ENCODE peak calls at places on chromosomes 3 and 15, in six cellular contexts. One of them, this sample, is unnamed.

GRCh38 chr3:30548605-30549004 is 57.8 kb upstream of the TGFBR2 start:
- DNase-seq in MG63: no peak
- DNase-seq in neuronal stem cell: no peak
- DNase-seq in cardiac muscle cell: no peak
- DNase-seq in adrenal gland: no peak
- DNase-seq in heart right ventricle: no peak
- DNase-seq in this sample: no peak

GRCh38 chr3:125121246-125122010 is 65.6 kb upstream of the HEG1 start:
- DNase-seq in MG63: no peak
- DNase-seq in neuronal stem cell: no peak
- DNase-seq in cardiac muscle cell: no peak
- DNase-seq in adrenal gland: no peak
- DNase-seq in heart right ventricle: no peak
- DNase-seq in this sample: no peak

GRCh38 chr3:185526349-185526951 is 25.9 kb downstream of the LIPH start:
- DNase-seq in MG63: no peak
- DNase-seq in neuronal stem cell: no peak
- DNase-seq in cardiac muscle cell: no peak
- DNase-seq in adrenal gland: no peak
- DNase-seq in heart right ventricle: no peak
- DNase-seq in this sample: no peak

GRCh38 chr3:30644615-30645014 is 38.2 kb downstream of the TGFBR2 start:
- DNase-seq in MG63: peak; percentile 19
- DNase-seq in neuronal stem cell: no peak
- DNase-seq in cardiac muscle cell: no peak
- DNase-seq in adrenal gland: peak; percentile 81
- DNase-seq in heart right ventricle: peak; percentile 68
- DNase-seq in this sample: peak; percentile 36

GRCh38 chr3:37028329-37028728 is 35.0 kb downstream of the MLH1 start:
- DNase-seq in MG63: no peak
- DNase-seq in neuronal stem cell: no peak
- DNase-seq in cardiac muscle cell: peak; percentile 71
- DNase-seq in adrenal gland: peak; percentile 64
- DNase-seq in heart right ventricle: peak; percentile 73
- DNase-seq in this sample: no peak

GRCh38 chr15:65832549-65833364 is 36.5 kb upstream of the RAB11A start:
- DNase-seq in MG63: peak; percentile 96
- DNase-seq in neuronal stem cell: peak; percentile 15
- DNase-seq in cardiac muscle cell: peak; percentile 71
- DNase-seq in adrenal gland: peak; percentile 90
- DNase-seq in heart right ventricle: peak; percentile 92
- DNase-seq in this sample: peak; percentile 95

GRCh38 chr3:115100806-115101205 is 46.3 kb downstream of the ZBTB20 start:
- DNase-seq in MG63: no peak
- DNase-seq in neuronal stem cell: no peak
- DNase-seq in cardiac muscle cell: no peak
- DNase-seq in adrenal gland: no peak
- DNase-seq in heart right ventricle: no peak
- DNase-seq in this sample: no peak

GRCh38 chr15:71800835-71801745 is 9.3 kb upstream of the NR2E3 start:
- DNase-seq in MG63: no peak
- DNase-seq in neuronal stem cell: peak; percentile 75
- DNase-seq in cardiac muscle cell: peak; percentile 77
- DNase-seq in adrenal gland: peak; percentile 41
- DNase-seq in heart right ventricle: peak; percentile 40
- DNase-seq in this sample: peak; percentile 55

GRCh38 chr3:173584093-173584833 is 186.7 kb downstream of the NLGN1 start:
- DNase-seq in MG63: peak; percentile 50
- DNase-seq in neuronal stem cell: peak; percentile 74
- DNase-seq in cardiac muscle cell: peak; percentile 70
- DNase-seq in adrenal gland: no peak
- DNase-seq in heart right ventricle: peak; percentile 11
- DNase-seq in this sample: no peak

GRCh38 chr15:61530769-61531168 is 301.7 kb upstream of the RORA start:
- DNase-seq in MG63: no peak
- DNase-seq in neuronal stem cell: no peak
- DNase-seq in cardiac muscle cell: no peak
- DNase-seq in adrenal gland: no peak
- DNase-seq in heart right ventricle: no peak
- DNase-seq in this sample: no peak

GRCh38 chr15:53197426-53197839 is 407.3 kb upstream of the ONECUT1 start:
- DNase-seq in MG63: peak; percentile 63
- DNase-seq in neuronal stem cell: peak; percentile 81
- DNase-seq in cardiac muscle cell: peak; percentile 81
- DNase-seq in adrenal gland: peak; percentile 73
- DNase-seq in heart right ventricle: peak; percentile 12
- DNase-seq in this sample: peak; percentile 32

GRCh38 chr3:159604151-159604581 is 384.5 kb upstream of the IL12A start:
- DNase-seq in MG63: peak; percentile 62
- DNase-seq in neuronal stem cell: no peak
- DNase-seq in cardiac muscle cell: no peak
- DNase-seq in adrenal gland: no peak
- DNase-seq in heart right ventricle: peak; percentile 86
- DNase-seq in this sample: no peak

GRCh38 chr15:40785158-40785557 is 15.4 kb downstream of the C15orf62 start:
- DNase-seq in MG63: no peak
- DNase-seq in neuronal stem cell: no peak
- DNase-seq in cardiac muscle cell: no peak
- DNase-seq in adrenal gland: no peak
- DNase-seq in heart right ventricle: no peak
- DNase-seq in this sample: no peak

GRCh38 chr3:182284793-182285192 is 508.5 kb upstream of the ATP11B start:
- DNase-seq in MG63: no peak
- DNase-seq in neuronal stem cell: no peak
- DNase-seq in cardiac muscle cell: no peak
- DNase-seq in adrenal gland: no peak
- DNase-seq in heart right ventricle: no peak
- DNase-seq in this sample: peak; percentile 44

DNA sequence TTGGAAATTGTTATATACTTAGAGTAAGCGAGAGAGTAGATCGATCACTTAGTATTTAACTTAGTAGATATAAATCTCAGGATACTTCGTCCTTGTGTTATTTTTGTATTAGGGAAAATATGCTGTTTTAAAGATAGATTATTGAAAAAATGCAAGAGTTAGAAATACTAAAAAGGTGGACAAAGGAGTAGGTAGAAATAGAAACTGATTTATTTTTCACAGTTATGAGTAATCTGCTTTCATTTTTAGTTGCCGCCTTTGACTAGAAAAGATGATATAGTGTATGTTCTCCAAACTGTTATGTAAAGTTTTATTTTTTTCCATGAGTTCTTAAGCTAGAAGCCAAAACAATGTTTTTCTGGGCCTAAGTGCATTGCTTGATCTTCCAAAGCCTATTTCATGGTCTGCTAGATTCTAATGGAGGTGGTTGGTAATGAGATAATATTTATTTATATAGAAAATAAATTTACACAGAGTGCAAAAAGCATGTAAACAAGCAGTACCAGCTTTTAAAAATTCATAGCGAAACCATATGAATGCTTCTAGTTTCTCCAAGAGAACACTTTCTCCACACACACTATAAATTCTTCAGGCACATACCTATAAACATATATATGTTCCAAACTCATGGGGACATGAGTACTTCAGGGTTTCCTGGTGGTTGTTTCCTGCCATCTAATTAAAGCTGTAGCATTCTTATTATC is 61.1 kb downstream of the DIPK2A start:
- DNase-seq in MG63: no peak
- DNase-seq in neuronal stem cell: no peak
- DNase-seq in cardiac muscle cell: no peak
- DNase-seq in adrenal gland: no peak
- DNase-seq in heart right ventricle: no peak
- DNase-seq in this sample: no peak
- H3K4me3 ChIP-seq in MG63: peak overlapping the region; percentile 12
- H3K4me3 ChIP-seq in neuronal stem cell: no peak overlapping the region
- H3K4me3 ChIP-seq in cardiac muscle cell: no peak overlapping the region
- H3K4me3 ChIP-seq in adrenal gland: no peak overlapping the region
- H3K4me3 ChIP-seq in heart right ventricle: no peak overlapping the region
- H3K4me3 ChIP-seq in this sample: no peak overlapping the region

GRCh38 chr3:27589795-27590194 is 105.6 kb upstream of the SLC4A7 start:
- DNase-seq in MG63: no peak
- DNase-seq in neuronal stem cell: no peak
- DNase-seq in cardiac muscle cell: no peak
- DNase-seq in adrenal gland: no peak
- DNase-seq in heart right ventricle: no peak
- DNase-seq in this sample: no peak

GRCh38 chr3:27591811-27592210 is 107.6 kb upstream of the SLC4A7 start:
- DNase-seq in MG63: no peak
- DNase-seq in neuronal stem cell: no peak
- DNase-seq in cardiac muscle cell: no peak
- DNase-seq in adrenal gland: peak; percentile 17
- DNase-seq in heart right ventricle: no peak
- DNase-seq in this sample: no peak

GRCh38 chr3:27591321-27591711 is 107.1 kb upstream of the SLC4A7 start:
- DNase-seq in MG63: no peak
- DNase-seq in neuronal stem cell: no peak
- DNase-seq in cardiac muscle cell: no peak
- DNase-seq in adrenal gland: no peak
- DNase-seq in heart right ventricle: no peak
- DNase-seq in this sample: no peak

GRCh38 chr3:27593173-27593572 is 109.0 kb upstream of the SLC4A7 start:
- DNase-seq in MG63: no peak
- DNase-seq in neuronal stem cell: no peak
- DNase-seq in cardiac muscle cell: no peak
- DNase-seq in adrenal gland: no peak
- DNase-seq in heart right ventricle: no peak
- DNase-seq in this sample: no peak

DNA sequence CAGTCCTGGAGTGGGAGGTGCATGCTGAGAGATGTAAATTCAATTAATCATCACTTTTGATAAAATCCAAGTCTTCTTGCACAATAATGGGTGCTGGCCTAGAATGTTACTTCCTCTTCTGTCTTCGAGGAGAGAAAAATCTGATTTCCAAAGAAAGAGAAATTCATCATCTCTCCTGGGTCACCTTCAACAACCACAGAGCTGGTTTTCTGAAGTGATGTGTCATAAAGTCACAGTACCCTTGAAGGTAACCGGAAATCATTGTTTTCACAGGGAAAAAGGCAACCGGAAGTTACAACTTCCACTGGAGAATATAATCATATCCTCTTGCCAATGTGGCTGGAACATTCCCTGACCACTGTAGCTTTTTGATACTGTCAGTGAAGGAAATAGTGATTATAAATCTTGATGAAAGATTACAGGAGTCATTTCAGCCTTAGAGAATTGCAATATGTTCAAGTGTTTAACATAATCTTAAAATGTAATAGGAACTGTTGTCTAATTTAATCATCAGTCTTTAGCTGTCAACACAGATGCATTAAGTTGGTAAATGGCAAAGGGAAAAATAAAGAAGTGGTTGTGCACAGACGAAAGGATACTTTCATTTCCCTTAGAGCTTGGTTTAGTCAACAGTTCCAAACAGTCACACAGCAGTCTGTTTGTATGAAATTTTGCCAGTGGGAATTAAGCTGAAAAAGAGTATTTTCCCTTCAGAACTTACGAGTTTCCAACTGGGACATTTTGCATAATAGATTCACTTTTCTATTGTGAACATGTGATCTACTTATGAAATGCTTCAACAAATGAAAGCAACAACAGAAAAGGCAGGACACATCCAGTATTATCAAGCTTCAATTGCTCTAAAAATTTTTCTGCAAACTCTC is 106.5 kb upstream of the SLC4A7 start:
- DNase-seq in MG63: no peak
- DNase-seq in neuronal stem cell: no peak
- DNase-seq in cardiac muscle cell: no peak
- DNase-seq in adrenal gland: no peak
- DNase-seq in heart right ventricle: peak; percentile 21
- DNase-seq in this sample: no peak
- H3K4me3 ChIP-seq in MG63: no peak overlapping the region
- H3K4me3 ChIP-seq in neuronal stem cell: no peak overlapping the region
- H3K4me3 ChIP-seq in cardiac muscle cell: no peak overlapping the region
- H3K4me3 ChIP-seq in adrenal gland: no peak overlapping the region
- H3K4me3 ChIP-seq in heart right ventricle: no peak overlapping the region
- H3K4me3 ChIP-seq in this sample: no peak overlapping the region

DNA sequence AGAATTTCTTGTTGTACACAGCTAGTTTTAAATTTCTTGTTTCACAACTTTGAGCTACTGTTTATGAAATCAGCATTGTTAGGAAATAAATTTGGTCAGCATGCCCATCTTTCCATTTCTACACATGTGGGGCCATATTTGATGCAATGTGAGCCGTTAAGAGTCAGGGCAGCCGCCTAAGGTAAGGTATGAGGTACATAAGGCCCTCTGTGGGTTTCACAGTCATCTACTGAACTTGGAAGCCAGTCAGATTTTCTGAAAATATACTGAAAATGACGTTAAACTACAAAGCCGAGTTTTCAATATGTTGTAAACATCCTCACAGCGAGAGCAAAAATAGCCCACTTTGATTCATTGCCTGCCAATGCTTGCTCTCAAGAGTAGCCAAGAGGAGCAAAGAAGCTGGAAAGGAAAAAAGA is 94.7 kb upstream of the PDZRN3 start:
- DNase-seq in MG63: peak; percentile 2
- DNase-seq in neuronal stem cell: no peak
- DNase-seq in cardiac muscle cell: no peak
- DNase-seq in adrenal gland: peak; percentile 16
- DNase-seq in heart right ventricle: no peak
- DNase-seq in this sample: no peak
- H3K4me3 ChIP-seq in MG63: peak overlapping the region; percentile 16
- H3K4me3 ChIP-seq in neuronal stem cell: no peak overlapping the region
- H3K4me3 ChIP-seq in cardiac muscle cell: no peak overlapping the region
- H3K4me3 ChIP-seq in adrenal gland: no peak overlapping the region
- H3K4me3 ChIP-seq in heart right ventricle: no peak overlapping the region
- H3K4me3 ChIP-seq in this sample: no peak overlapping the region

DNA sequence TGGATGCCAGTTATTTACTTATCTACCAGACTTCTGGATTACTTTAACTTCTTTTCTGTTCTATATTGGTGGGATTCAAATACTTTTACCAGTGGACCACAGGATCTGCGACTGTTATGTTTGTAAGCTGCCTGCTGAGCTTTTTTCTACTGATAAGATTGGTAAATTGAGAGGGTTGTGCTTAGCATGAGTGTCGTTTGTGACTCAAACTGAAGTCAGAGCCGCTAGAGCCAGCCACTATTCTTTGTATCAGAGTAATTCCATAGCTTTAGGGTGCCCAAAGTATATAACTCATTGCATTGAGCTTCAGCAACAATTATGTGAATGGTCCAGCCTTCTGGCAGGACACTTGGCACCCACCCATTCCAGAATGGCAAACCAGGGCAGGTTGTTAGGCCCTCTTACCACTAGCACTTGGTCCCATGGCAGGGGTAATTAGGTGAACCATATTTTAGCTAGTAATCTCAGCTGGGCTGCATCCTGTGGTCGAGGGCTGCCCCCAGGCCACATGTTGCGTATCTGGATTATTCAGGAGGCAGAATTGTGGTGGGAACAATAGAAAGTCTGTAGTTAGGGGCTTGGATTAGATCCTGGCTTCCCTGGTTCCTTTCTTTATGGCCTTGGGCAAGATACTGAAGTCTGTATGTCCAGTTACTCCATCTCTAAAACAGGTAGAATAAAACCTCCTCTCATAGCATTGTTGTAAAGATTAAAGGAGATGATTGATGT is 6.0 kb downstream of the PLCL2 start:
- DNase-seq in MG63: peak; percentile 46
- DNase-seq in neuronal stem cell: no peak
- DNase-seq in cardiac muscle cell: peak; percentile 48
- DNase-seq in adrenal gland: no peak
- DNase-seq in heart right ventricle: no peak
- DNase-seq in this sample: no peak
- H3K4me3 ChIP-seq in MG63: no peak overlapping the region
- H3K4me3 ChIP-seq in neuronal stem cell: no peak overlapping the region
- H3K4me3 ChIP-seq in cardiac muscle cell: peak overlapping the region; percentile 4
- H3K4me3 ChIP-seq in adrenal gland: no peak overlapping the region
- H3K4me3 ChIP-seq in heart right ventricle: no peak overlapping the region
- H3K4me3 ChIP-seq in this sample: no peak overlapping the region

GRCh38 chr3:73280751-73281150 is 219.3 kb downstream of the EBLN2 start:
- DNase-seq in MG63: no peak
- DNase-seq in neuronal stem cell: no peak
- DNase-seq in cardiac muscle cell: no peak
- DNase-seq in adrenal gland: no peak
- DNase-seq in heart right ventricle: no peak
- DNase-seq in this sample: no peak
- H3K4me3 ChIP-seq in MG63: no peak overlapping the region
- H3K4me3 ChIP-seq in neuronal stem cell: no peak overlapping the region
- H3K4me3 ChIP-seq in cardiac muscle cell: no peak overlapping the region
- H3K4me3 ChIP-seq in adrenal gland: no peak overlapping the region
- H3K4me3 ChIP-seq in heart right ventricle: no peak overlapping the region
- H3K4me3 ChIP-seq in this sample: no peak overlapping the region